ENCODE peak calls at places on chromosomes 5 and 9, in four cellular contexts. J is stimulated activated CD4-positive, alpha-beta T cell treated with anti-CD3 and anti-CD28 coated beads, Interleukin-2, amount 100 ng/mL, for 48 hours; C is SW 1271; H is adipocyte. E is an unnamed sample.

GRCh38 chr5:96933764-96934163 is 2.1 kb upstream of the LNPEP start:
- DNase-seq in J (no peak), C (no peak), H (no peak), E (no peak)

GRCh38 chr9:91845839-91846238 is 104.2 kb downstream of the ROR2 start:
- DNase-seq in J (no peak), C (no peak), H (no peak), E (no peak)

GRCh38 chr9:102550266-102550665 is 444.9 kb upstream of the CYLC2 start:
- DNase-seq in J (no peak), C (no peak), H (no peak), E (no peak)

GRCh38 chr5:82635561-82636288 is 357.6 kb upstream of the RPS23 start:
- DNase-seq in J (no peak), C (no peak), H (peak; percentile 79), E (peak; percentile 51)

GRCh38 chr5:42604171-42604711 is 152.4 kb upstream of the CCDC152 start:
- DNase-seq in J (no peak), C (no peak), H (no peak), E (no peak)

GRCh38 chr9:133658442-133659431 is 22.6 kb downstream of the DBH start:
- DNase-seq in J (no peak), C (no peak), H (peak; percentile 59), E (peak; percentile 63)

GRCh38 chr9:136282272-136282861 is 21.5 kb downstream of the CCDC187 start:
- DNase-seq in J (no peak), C (no peak), H (no peak), E (no peak)

GRCh38 chr5:96483878-96484277 is 50.8 kb upstream of the PCSK1 start:
- DNase-seq in J (no peak), C (no peak), H (peak; percentile 24), E (peak; percentile 58)

GRCh38 chr5:137761020-137761516 is 6.9 kb upstream of the HNRNPA0 start:
- DNase-seq in J (no peak), C (no peak), H (peak; percentile 10), E (peak; percentile 31)

GRCh38 chr5:64292611-64293215 is 127.1 kb downstream of the RNF180 start:
- DNase-seq in J (no peak), C (no peak), H (no peak), E (no peak)

GRCh38 chr9:93646640-93647178 is 70.3 kb downstream of the PHF2 start:
- DNase-seq in J (no peak), C (no peak), H (no peak), E (no peak)

GRCh38 chr9:85262333-85262732 is 479.4 kb downstream of the AGTPBP1 start:
- DNase-seq in J (no peak), C (no peak), H (no peak), E (peak; percentile 4)

GRCh38 chr9:112241491-112241890 is 66.4 kb upstream of the SUSD1 start:
- DNase-seq in J (no peak), C (no peak), H (peak; percentile 15), E (peak; percentile 80)

GRCh38 chr9:37415011-37415719 is 7.3 kb upstream of the GRHPR start:
- DNase-seq in J (peak; percentile 83), C (no peak), H (peak; percentile 91), E (peak; percentile 67)

GRCh38 chr5:39520232-39520572 is 95.4 kb upstream of the DAB2 start:
- DNase-seq in J (no peak), C (no peak), H (peak; percentile 83), E (peak; percentile 94)

GRCh38 chr5:170571331-170571731 is 67.5 kb downstream of the KCNIP1 start:
- DNase-seq in J (no peak), C (no peak), H (peak; percentile 11), E (peak; percentile 52)

GRCh38 chr9:5909999-5910398 is 19.3 kb downstream of the MLANA start:
- DNase-seq in J (no peak), C (no peak), H (peak; percentile 14), E (no peak)

E was measured in fibroblast of villous mesenchyme.